ENCODE peak calls at places on chromosomes 12 and 14, in six cellular contexts. H is sigmoid colon; K is naive thymus-derived CD4-positive, alpha-beta T cell; O is ovary; N is GM23338; R is spleen. S is an unnamed sample.

GRCh38 chr12:59429766-59430165 is 166.1 kb upstream of the SLC16A7 start:
- DNase-seq in H (no peak), K (no peak), O (no peak), N (no peak), R (no peak), S (no peak)

GRCh38 chr14:56797569-56798446 is 12.5 kb downstream of the OTX2 start:
- DNase-seq in H (no peak), K (no peak), O (no peak), N (peak; percentile 67), R (no peak), S (no peak)

GRCh38 chr12:59708059-59708458 is 112.2 kb downstream of the SLC16A7 start:
- DNase-seq in H (no peak), K (no peak), O (no peak), N (no peak), R (no peak), S (no peak)

GRCh38 chr12:82174936-82175335 is 183.3 kb downstream of the CCDC59 start:
- DNase-seq in H (no peak), K (no peak), O (no peak), N (peak; percentile 14), R (no peak), S (no peak)

GRCh38 chr14:56998728-56999127 is 188.4 kb upstream of the OTX2 start:
- DNase-seq in H (no peak), K (no peak), O (no peak), N (peak; percentile 69), R (no peak), S (no peak)

GRCh38 chr14:104426771-104427125 is 152.8 kb upstream of the C14orf180 start:
- DNase-seq in H (no peak), K (no peak), O (no peak), N (no peak), R (no peak), S (no peak)

GRCh38 chr12:43964966-43965365 is 129.1 kb downstream of the TMEM117 start:
- DNase-seq in H (no peak), K (no peak), O (no peak), N (no peak), R (no peak), S (no peak)

GRCh38 chr12:47824629-47825028 is 4.9 kb upstream of the HDAC7 start:
- DNase-seq in H (no peak), K (no peak), O (no peak), N (no peak), R (no peak), S (no peak)

GRCh38 chr14:66009104-66009503 is 477.1 kb upstream of the CCDC196 start:
- DNase-seq in H (no peak), K (no peak), O (no peak), N (peak; percentile 3), R (no peak), S (no peak)

GRCh38 chr12:45503887-45504286 is 225.6 kb upstream of the ARID2 start:
- DNase-seq in H (no peak), K (no peak), O (no peak), N (no peak), R (no peak), S (no peak)

GRCh38 chr14:101839236-101839635 is 77.7 kb downstream of the PPP2R5C start:
- DNase-seq in H (no peak), K (no peak), O (no peak), N (no peak), R (peak; percentile 83), S (no peak)
- H3K4me1 ChIP-seq in H (peaks cover 72% of the 10 kb centered on the region), K (peaks cover 94% of the 10 kb centered on the region), O (peaks cover 20% of the 10 kb centered on the region), N (no peaks in the 10 kb centered on the region), R (peaks cover 100% of the 10 kb centered on the region), S (peaks cover 37% of the 10 kb centered on the region)

GRCh38 chr12:910416-910815 is 39.1 kb downstream of the RAD52 start:
- DNase-seq in H (no peak), K (no peak), O (no peak), N (no peak), R (no peak), S (no peak)

GRCh38 chr12:913919-914718 is 35.4 kb downstream of the RAD52 start:
- DNase-seq in H (no peak), K (no peak), O (no peak), N (no peak), R (no peak), S (no peak)

GRCh38 chr12:909861-910260 is 39.6 kb downstream of the RAD52 start:
- DNase-seq in H (no peak), K (no peak), O (no peak), N (no peak), R (no peak), S (no peak)

GRCh38 chr12:912466-913235 is 36.8 kb downstream of the RAD52 start:
- DNase-seq in H (no peak), K (no peak), O (no peak), N (no peak), R (no peak), S (no peak)

DNA sequence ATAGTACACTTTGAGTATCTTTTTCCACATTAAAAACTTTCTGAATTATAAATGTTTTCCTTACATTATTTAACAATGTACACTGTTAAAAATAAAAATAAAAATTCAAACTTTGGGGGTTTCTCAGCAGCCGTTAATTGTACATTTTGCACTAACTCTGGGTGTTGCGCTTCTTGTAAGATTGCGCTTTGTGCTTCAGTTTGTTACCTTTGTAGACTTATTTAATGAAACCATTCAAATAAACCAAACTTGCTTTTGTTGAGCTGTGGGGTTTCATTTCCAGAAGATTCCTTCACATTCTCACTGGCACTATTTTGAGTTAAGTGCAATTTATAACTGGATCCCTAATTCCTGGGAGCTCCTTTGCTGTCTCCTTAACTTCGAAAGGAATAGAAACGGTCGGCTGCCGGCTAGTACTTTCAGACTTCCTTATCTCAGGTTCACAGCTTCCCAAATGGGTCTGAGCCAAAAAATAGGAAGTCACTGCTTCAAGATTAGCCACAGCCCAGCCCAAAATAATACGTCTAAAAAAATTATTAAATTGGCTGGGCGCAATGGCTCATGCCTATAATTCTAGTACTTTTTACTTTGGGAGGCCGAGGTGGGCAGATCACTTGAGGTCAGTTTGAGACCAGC is 38.2 kb downstream of the RAD52 start:
- DNase-seq in H (no peak), K (no peak), O (no peak), N (no peak), R (no peak), S (no peak)
- H3K27ac ChIP-seq in H (no peak overlapping the region), K (no peak overlapping the region), O (no peak overlapping the region), N (no peak overlapping the region), R (no peak overlapping the region), S (peak overlapping the region; percentile 36)

DNA sequence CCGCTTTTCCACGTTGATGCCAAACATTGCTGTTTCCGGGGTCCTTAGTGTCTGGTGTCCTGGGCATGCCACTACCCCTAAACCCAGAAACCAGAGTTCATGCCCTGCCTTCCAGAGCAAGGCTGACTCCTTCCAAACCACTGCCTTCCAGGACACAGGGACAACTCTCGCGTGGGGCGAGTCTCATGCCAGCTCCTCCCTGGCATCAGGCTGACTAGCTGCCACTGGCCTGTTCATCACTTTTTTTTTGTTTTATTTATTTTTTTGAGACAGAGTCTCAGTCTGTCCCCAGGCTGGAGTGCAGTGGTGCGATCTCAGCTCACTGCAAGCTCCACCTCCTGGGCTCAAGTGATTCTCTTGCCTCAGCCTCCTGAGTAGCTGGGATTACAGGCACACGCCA is 4.8 kb downstream of the SETD1B start:
- DNase-seq in H (no peak), K (no peak), O (no peak), N (no peak), R (peak; percentile 56), S (peak; percentile 8)
- H3K4me1 ChIP-seq in H (peaks cover 73% of the 10 kb centered on the region), K (peaks cover 42% of the 10 kb centered on the region), O (peaks cover 8% of the 10 kb centered on the region), N (peaks cover 39% of the 10 kb centered on the region), R (peaks cover 91% of the 10 kb centered on the region), S (peaks cover 58% of the 10 kb centered on the region)

GRCh38 chr12:49041036-49041880 is 19.3 kb downstream of the KMT2D start:
- DNase-seq in H (no peak), K (no peak), O (no peak), N (no peak), R (no peak), S (no peak)
- H3K27ac ChIP-seq in H (no peak overlapping the region), K (no peak overlapping the region), O (no peak overlapping the region), N (no peak overlapping the region), R (no peak overlapping the region), S (no peak overlapping the region)

DNA sequence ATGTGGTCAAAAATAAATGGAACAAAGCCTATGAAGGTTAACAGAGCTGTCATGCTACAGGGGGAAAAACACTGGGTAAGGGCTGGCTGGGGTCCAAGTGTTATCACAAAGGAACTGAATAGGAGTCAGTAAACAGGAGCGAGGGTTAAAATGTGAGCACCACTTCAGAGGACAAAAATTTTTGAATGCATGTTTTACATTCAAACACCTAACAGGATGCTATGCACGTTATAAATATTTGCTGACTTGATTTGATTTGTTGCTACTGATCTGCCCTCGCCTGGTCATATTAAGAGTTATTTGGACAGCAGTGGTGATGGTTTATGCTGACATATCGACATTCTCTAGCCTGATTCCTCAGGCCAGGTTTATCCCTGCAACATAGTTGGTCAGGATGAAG is 7.4 kb upstream of the KTN1 start:
- DNase-seq in H (no peak), K (no peak), O (no peak), N (no peak), R (no peak), S (no peak)
- H3K4me1 ChIP-seq in H (no peaks in the 10 kb centered on the region), K (no peaks in the 10 kb centered on the region), O (no peaks in the 10 kb centered on the region), N (no peaks in the 10 kb centered on the region), R (peaks cover 4% of the 10 kb centered on the region), S (no peaks in the 10 kb centered on the region)

DNA sequence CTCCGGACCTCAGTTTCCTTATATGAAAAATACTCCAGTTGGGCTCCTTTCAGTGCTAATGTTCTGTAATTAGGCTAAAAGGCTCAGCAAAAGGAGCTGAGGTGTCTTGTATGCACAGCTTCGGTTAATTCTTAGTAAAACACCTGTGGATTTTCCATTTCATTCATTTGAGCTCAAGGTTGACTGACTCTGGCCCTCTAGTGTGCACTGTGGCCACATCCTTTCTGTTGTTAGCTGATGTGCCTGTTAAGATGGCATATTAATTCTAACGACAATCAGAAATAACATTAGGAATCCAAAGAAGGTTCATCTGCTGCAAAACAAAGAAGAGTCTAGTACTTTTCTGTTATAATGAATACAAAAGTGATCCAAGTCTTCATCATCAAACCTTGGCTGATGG is 45.6 kb downstream of the UNC79 start:
- DNase-seq in H (no peak), K (no peak), O (no peak), N (no peak), R (no peak), S (no peak)
- H3K27ac ChIP-seq in H (no peak overlapping the region), K (no peak overlapping the region), O (no peak overlapping the region), N (no peak overlapping the region), R (no peak overlapping the region), S (no peak overlapping the region)

GRCh38 chr12:2553388-2554126 is 241.2 kb upstream of the FKBP4 start:
- DNase-seq in H (no peak), K (no peak), O (no peak), N (no peak), R (no peak), S (no peak)
- H3K4me1 ChIP-seq in H (peaks cover 6% of the 10 kb centered on the region), K (no peaks in the 10 kb centered on the region), O (no peaks in the 10 kb centered on the region), N (no peaks in the 10 kb centered on the region), R (peaks cover 8% of the 10 kb centered on the region), S (no peaks in the 10 kb centered on the region)

DNA sequence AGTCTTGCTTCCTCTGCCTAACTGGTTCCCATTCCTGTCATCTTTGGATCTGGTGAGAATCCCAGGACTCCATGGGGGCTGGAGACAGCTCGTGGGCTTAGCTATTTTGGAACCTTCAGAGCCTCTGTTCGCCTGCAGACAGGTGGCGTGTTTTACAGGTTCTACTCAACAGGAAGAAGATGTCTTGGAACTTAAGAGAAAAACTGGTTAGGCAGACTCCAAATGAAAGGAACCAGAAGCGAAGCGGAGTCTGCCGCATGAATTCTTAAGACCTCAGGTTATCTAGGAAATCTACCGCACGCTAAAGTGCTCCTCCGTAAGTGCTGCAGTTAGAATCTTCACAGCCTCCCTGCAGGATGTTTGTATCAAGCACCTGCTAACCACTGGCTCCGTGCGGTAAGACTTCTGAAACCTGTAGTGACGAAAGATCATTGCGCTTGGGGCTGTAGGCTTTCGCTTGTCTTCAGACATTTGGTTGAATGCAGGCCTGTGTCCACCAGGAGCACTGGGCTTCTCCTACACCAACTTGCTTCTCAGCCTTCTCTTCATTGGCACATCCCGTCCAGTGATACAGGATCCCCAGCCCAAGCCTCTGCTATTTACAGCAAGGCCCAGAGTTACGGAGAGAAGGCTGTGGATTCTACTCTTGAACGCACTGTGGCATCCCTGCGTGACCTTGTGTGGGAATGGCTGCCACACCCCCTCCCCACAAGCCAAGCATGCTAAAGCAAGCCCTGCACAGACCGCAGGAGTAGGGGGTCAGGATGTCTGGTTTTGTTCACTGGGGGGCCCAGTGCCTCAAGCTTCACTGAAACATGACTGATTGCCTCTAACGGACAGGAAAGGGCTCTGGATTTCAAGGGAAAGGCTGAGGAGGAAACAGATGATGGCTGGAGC is 35.0 kb downstream of the ACADS start:
- DNase-seq in H (no peak), K (no peak), O (no peak), N (no peak), R (no peak), S (peak; percentile 45)
- H3K27ac ChIP-seq in H (peak overlapping the region; percentile 80), K (peak overlapping the region; percentile 52), O (no peak overlapping the region), N (no peak overlapping the region), R (no peak overlapping the region), S (peak overlapping the region; percentile 93)